ENCODE peak calls at places on chromosomes 6 and 20, in seven cellular contexts. B is transverse colon, Z is heart left ventricle, N is A549, C is stomach, O is HepG2, T is uterus. M is an unnamed sample.

GRCh38 chr6:113786168-113786567 is 71.0 kb upstream of the MARCKS start:
- DNase-seq in B (no peak), Z (no peak), N (peak), C (no peak), O (peak), T (no peak), M (no peak)

GRCh38 chr6:7087066-7087465 is 20.7 kb upstream of the RREB1 start:
- DNase-seq in B (no peak), Z (no peak), N (no peak), C (no peak), O (no peak), T (no peak), M (no peak)

GRCh38 chr20:46400828-46401477 is 5.5 kb downstream of the ELMO2 start:
- DNase-seq in B (no peak), Z (no peak), N (no peak), C (no peak), O (no peak), T (no peak), M (no peak)

GRCh38 chr6:131949909-131950766 is 1.0 kb downstream of the CCN2 start:
- DNase-seq in B (peak), Z (peak), N (peak), C (peak), O (peak), T (peak), M (peak)

GRCh38 chr20:59016795-59017492 is 2.3 kb upstream of the TUBB1 start:
- DNase-seq in B (no peak), Z (no peak), N (no peak), C (no peak), O (peak), T (no peak), M (no peak)

GRCh38 chr20:4937422-4938319 is 63.6 kb downstream of the SLC23A2 start:
- DNase-seq in B (no peak), Z (no peak), N (no peak), C (peak), O (peak), T (no peak), M (no peak)

GRCh38 chr6:52514514-52514913 is 62.3 kb downstream of the TRAM2 start:
- DNase-seq in B (no peak), Z (peak), N (no peak), C (no peak), O (no peak), T (peak), M (no peak)

GRCh38 chr6:169587992-169588391 is 113.8 kb downstream of the WDR27 start:
- DNase-seq in B (no peak), Z (no peak), N (no peak), C (no peak), O (no peak), T (no peak), M (no peak)

GRCh38 chr6:14310955-14311354 is 193.4 kb downstream of the CD83 start:
- DNase-seq in B (no peak), Z (no peak), N (no peak), C (no peak), O (no peak), T (no peak), M (peak)

GRCh38 chr6:89623749-89624148 is 14.8 kb downstream of the LYRM2 start:
- DNase-seq in B (no peak), Z (no peak), N (no peak), C (no peak), O (no peak), T (no peak), M (no peak)

GRCh38 chr6:157690441-157691210 is 132.4 kb upstream of the SNX9 start:
- DNase-seq in B (no peak), Z (no peak), N (no peak), C (no peak), O (no peak), T (no peak), M (no peak)

GRCh38 chr20:11403711-11404110 is 514.0 kb upstream of the BTBD3 start:
- DNase-seq in B (no peak), Z (no peak), N (no peak), C (no peak), O (no peak), T (peak), M (no peak)
- TF ChIP-seq POLR2A in B (no peak), Z (no peak), N (no peak), C (no peak), O (no peak), T (no peak), M (no peak)

GRCh38 chr6:80725156-80725930 is 618.9 kb downstream of the BCKDHB start:
- DNase-seq in B (no peak), Z (no peak), N (no peak), C (no peak), O (no peak), T (no peak), M (no peak)
- H3K27ac ChIP-seq in B (no peak), Z (no peak), N (no peak), C (no peak), O (no peak), T (no peak), M (no peak)

GRCh38 chr6:20403080-20403765 is 1.5 kb downstream of the E2F3 start:
- DNase-seq in B (peak), Z (peak), N (peak), C (peak), O (peak), T (peak), M (peak)

GRCh38 chr6:20402181-20403079 is 751 bp downstream of the E2F3 start:
- DNase-seq in B (peak), Z (peak), N (peak), C (peak), O (peak), T (peak), M (peak)

GRCh38 chr6:20403766-20404640 is 2.3 kb downstream of the E2F3 start:
- DNase-seq in B (peak), Z (no peak), N (peak), C (peak), O (peak), T (peak), M (no peak)

GRCh38 chr6:20401403-20402180 is at the start of gene E2F3:
- DNase-seq in B (peak), Z (peak), N (peak), C (peak), O (peak), T (peak), M (peak)

DNA sequence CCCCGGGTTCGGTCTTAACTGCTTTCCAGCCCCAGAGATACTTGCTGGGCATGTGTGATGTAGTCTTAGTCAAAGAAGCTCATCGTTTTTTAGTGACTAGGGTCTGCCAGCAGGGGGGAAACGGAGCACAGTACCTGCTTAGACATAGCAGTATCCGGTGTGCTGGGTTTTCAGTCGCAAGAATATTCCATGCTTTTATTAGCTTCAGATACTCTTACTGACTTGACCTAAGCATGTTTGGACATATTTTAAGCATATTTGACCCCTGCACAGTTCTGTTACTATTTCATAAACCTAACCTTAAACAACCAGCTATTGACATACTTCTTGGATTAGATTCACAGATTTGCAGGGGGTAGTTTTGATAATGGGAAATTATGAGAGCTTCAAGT is 3.0 kb downstream of the E2F3 start:
- DNase-seq in B (peak), Z (no peak), N (peak), C (no peak), O (peak), T (peak), M (peak)
- TF ChIP-seq POLR2A in B (no peak), Z (no peak), N (no peak), C (no peak), O (no peak), T (no peak), M (no peak)

GRCh38 chr20:11195899-11196558 is 522.2 kb upstream of the JAG1 start:
- DNase-seq in B (no peak), Z (no peak), N (peak), C (no peak), O (no peak), T (peak), M (no peak)

GRCh38 chr20:11205769-11206362 is 532.1 kb upstream of the JAG1 start:
- DNase-seq in B (no peak), Z (no peak), N (no peak), C (no peak), O (no peak), T (no peak), M (no peak)

GRCh38 chr20:11195169-11195568 is 521.4 kb upstream of the JAG1 start:
- DNase-seq in B (peak), Z (peak), N (no peak), C (no peak), O (no peak), T (no peak), M (no peak)

GRCh38 chr20:11204926-11205768 is 531.3 kb upstream of the JAG1 start:
- DNase-seq in B (peak), Z (peak), N (peak), C (peak), O (peak), T (peak), M (no peak)

DNA sequence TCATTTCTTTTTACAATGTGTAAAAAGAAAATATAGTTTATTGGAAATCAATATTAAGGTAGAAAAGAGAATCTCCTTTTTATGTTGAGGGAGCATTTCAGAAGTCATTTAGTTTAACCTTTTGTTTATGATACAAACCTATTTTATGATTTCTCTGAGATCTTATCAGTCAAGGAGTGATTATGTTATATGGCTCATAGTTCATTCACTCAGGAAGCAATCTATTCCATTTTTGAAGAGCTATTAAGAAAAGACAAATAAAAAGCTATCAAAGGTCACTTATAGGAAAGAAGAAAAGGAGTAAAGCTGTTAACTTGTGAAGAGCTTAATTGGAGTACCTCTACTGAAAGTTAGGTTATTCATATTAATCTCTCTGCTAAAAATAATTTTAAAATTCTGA is 526.6 kb upstream of the JAG1 start:
- DNase-seq in B (no peak), Z (no peak), N (no peak), C (no peak), O (no peak), T (no peak), M (no peak)
- H3K27ac ChIP-seq in B (no peak), Z (no peak), N (no peak), C (no peak), O (no peak), T (no peak), M (no peak)

GRCh38 chr6:43847741-43848630 is 78.0 kb downstream of the VEGFA start:
- DNase-seq in B (no peak), Z (no peak), N (no peak), C (no peak), O (no peak), T (no peak), M (no peak)
- TF ChIP-seq POLR2A in B (no peak), Z (no peak), N (no peak), C (no peak), O (no peak), T (no peak), M (no peak)

DNA sequence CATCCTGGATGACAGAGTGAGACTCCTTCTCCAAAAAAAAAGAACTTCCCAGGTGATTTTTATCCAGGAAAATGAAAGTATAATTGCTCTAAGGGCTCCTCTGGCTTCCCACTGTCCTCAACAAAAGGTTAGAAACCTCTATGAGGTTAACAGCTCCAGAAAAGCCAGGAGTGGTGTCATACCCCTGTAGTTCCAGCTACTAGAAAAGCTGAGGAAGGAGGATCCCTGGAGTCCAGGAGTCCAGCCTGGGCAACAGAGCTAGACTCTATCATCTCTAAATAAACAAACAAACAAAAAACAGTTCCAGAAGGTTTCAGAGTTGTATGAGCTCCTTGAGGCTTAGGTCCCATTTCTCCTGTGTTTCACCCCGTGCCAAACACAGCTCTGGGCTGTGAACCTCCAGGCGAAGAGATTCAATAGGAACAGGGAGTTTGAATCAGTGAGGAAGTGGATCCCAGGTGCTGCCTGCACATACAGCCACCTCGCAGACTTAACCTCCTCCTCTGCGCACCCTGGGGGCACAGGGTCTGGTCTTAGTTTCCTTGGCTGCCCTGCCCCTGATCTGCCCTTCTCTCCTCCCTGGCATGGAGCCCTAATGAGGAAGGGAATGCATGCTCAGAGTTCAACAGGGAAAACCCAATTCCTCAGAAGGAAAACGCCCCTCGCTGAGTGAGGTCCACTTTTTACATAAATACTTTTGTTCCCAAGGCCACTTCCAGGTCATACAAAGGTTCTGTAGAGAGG is 31.0 kb downstream of the ZC3H12D start:
- DNase-seq in B (no peak), Z (no peak), N (no peak), C (no peak), O (no peak), T (no peak), M (no peak)
- H3K27ac ChIP-seq in B (peak), Z (peak), N (peak), C (peak), O (no peak), T (peak), M (peak)

M was measured in right lobe of liver.